ENCODE peak calls at places on chromosomes 5 and 9, in ten cellular contexts. S is stimulated activated CD8-positive, alpha-beta memory T cell treated with anti-CD3 and anti-CD28 coated beads, Interleukin-15, amount 100 ng/mL, for 24 hours; J is DMS153; T is NCI-H524; W is globus pallidus; I is osteocyte; V is AG08395; N is stimulated activated CD4-positive, alpha-beta T cell treated with anti-CD3 and anti-CD28 coated beads, Interleukin-12 subunit alpha, Interleukin-12 subunit beta, amount 100 ng/mL, for 24 hours; C is frontal cortex; G is T follicular helper cell. E is an unnamed sample.

GRCh38 chr5:157749462-157749799 is 5.9 kb downstream of the LSM11 start:
- DNase-seq in G (no peak), N (no peak), J (no peak), C (no peak), S (no peak), I (no peak), T (no peak), V (no peak), W (no peak), E (no peak)

GRCh38 chr5:39217365-39218281 is 1.7 kb downstream of the FYB1 start:
- DNase-seq in G (peak; percentile 70), W (peak; percentile 75), I (no peak), S (no peak), T (peak; percentile 19), V (peak; percentile 84), N (no peak), J (peak; percentile 41), C (peak; percentile 53), E (peak; percentile 40)

GRCh38 chr5:85311536-85311935 is 926.9 kb upstream of the EDIL3 start:
- DNase-seq in T (no peak), W (no peak), S (no peak), J (no peak), G (no peak), V (no peak), C (no peak), I (no peak), N (no peak), E (no peak)

GRCh38 chr9:77304543-77304942 is 127.2 kb downstream of the VPS13A start:
- DNase-seq in N (no peak), W (no peak), C (no peak), S (no peak), T (no peak), I (no peak), G (no peak), J (no peak), V (no peak), E (no peak)

GRCh38 chr9:98368366-98369065 is 113.1 kb upstream of the TBC1D2 start:
- DNase-seq in W (no peak), V (no peak), C (no peak), T (no peak), N (no peak), I (peak; percentile 72), J (no peak), S (no peak), G (no peak), E (no peak)

GRCh38 chr9:21481470-21482057 is 549 bp downstream of the IFNE start:
- DNase-seq in I (no peak), S (no peak), V (no peak), T (no peak), G (no peak), J (no peak), C (no peak), N (no peak), W (peak; percentile 47), E (no peak)

GRCh38 chr9:131330814-131331600 is 41.5 kb downstream of the PLPP7 start:
- DNase-seq in G (no peak), C (no peak), N (no peak), I (no peak), V (no peak), W (no peak), S (no peak), T (peak; percentile 70), J (no peak), E (no peak)

GRCh38 chr9:122058051-122058450 is 35.1 kb downstream of the TTLL11 start:
- DNase-seq in S (no peak), W (no peak), G (no peak), J (no peak), I (no peak), V (no peak), N (no peak), C (no peak), T (peak; percentile 78), E (no peak)

GRCh38 chr9:131677051-131677444 is 62.8 kb downstream of the RAPGEF1 start:
- DNase-seq in I (no peak), V (no peak), N (no peak), W (no peak), T (no peak), C (no peak), G (no peak), J (no peak), S (no peak), E (no peak)